ENCODE peak calls at places on chromosomes 7 and 10, in five cellular contexts. K is stomach, M is neural progenitor cell, D is left ventricle myocardium inferior, Z is A549. P is an unnamed sample.
A peak's percentile ranks its signal among the peaks of the same experiment; 100 is the strongest.

GRCh38 chr7:10122573-10123100 is 851.0 kb upstream of the PHF14 start:
- DNase-seq in Z (no peak), M (peak; percentile 75), K (no peak), D (peak; percentile 17), P (peak; percentile 54)

GRCh38 chr10:47337243-47337642 is 10.9 kb upstream of the RBP3 start:
- DNase-seq in D (no peak), K (peak; percentile 2), Z (no peak), M (no peak), P (no peak)

GRCh38 chr7:99039384-99039891 is 104.5 kb downstream of the SMURF1 start:
- DNase-seq in Z (no peak), D (no peak), M (no peak), K (no peak), P (no peak)

GRCh38 chr10:74705361-74705980 is 120.9 kb upstream of the KAT6B start:
- DNase-seq in D (no peak), K (no peak), M (no peak), Z (no peak), P (no peak)

GRCh38 chr10:68330852-68331454 is 911 bp upstream of the HNRNPH3 start:
- DNase-seq in D (peak; percentile 20), Z (no peak), K (no peak), M (peak; percentile 9), P (peak; percentile 33)

GRCh38 chr10:21895932-21896331 is 107.6 kb downstream of the DNAJC1 start:
- DNase-seq in Z (no peak), K (no peak), D (no peak), M (no peak), P (no peak)

GRCh38 chr10:27719052-27719451 is 26.6 kb downstream of the MKX start:
- DNase-seq in Z (no peak), K (no peak), M (no peak), D (no peak), P (no peak)

GRCh38 chr7:132080967-132081668 is 495.2 kb downstream of the PLXNA4 start:
- DNase-seq in K (no peak), Z (no peak), M (no peak), D (no peak), P (no peak)

GRCh38 chr10:61643316-61643751 is 19.4 kb upstream of the CABCOCO1 start:
- DNase-seq in Z (no peak), D (no peak), K (no peak), M (peak; percentile 7), P (no peak)

GRCh38 chr7:45156516-45157272 is 897 bp upstream of the RAMP3 start:
- DNase-seq in M (no peak), D (no peak), Z (no peak), K (no peak), P (no peak)

GRCh38 chr7:2541291-2542010 is 13.9 kb downstream of the BRAT1 start:
- DNase-seq in M (no peak), Z (no peak), K (no peak), D (no peak), P (no peak)

GRCh38 chr10:74310652-74311257 is 159.7 kb downstream of the ADK start:
- DNase-seq in D (no peak), K (no peak), Z (no peak), M (no peak), P (no peak)

GRCh38 chr7:30898411-30898810 is 13.2 kb upstream of the AQP1 start:
- DNase-seq in K (no peak), D (no peak), M (no peak), Z (no peak), P (no peak)

GRCh38 chr7:4282434-4283223 is 399.5 kb upstream of the FOXK1 start:
- DNase-seq in M (no peak), Z (peak; percentile 69), D (no peak), K (no peak), P (no peak)

GRCh38 chr10:48399056-48399541 is 92.6 kb downstream of the MAPK8 start:
- DNase-seq in M (peak; percentile 16), Z (no peak), K (no peak), D (no peak), P (no peak)

GRCh38 chr7:126185959-126186580 is 1066.7 kb downstream of the GRM8 start:
- DNase-seq in Z (no peak), M (peak; percentile 23), K (no peak), D (no peak), P (no peak)

GRCh38 chr7:3294432-3295100 is 6.5 kb upstream of the SDK1 start:
- DNase-seq in Z (no peak), K (peak; percentile 79), M (peak; percentile 51), D (no peak), P (no peak)

GRCh38 chr7:80611779-80612178 is 26.7 kb upstream of the CD36 start:
- DNase-seq in D (peak; percentile 67), M (no peak), Z (no peak), K (peak; percentile 83), P (peak; percentile 83)

GRCh38 chr7:20514364-20514763 is 101.1 kb upstream of the ABCB5 start:
- DNase-seq in M (no peak), D (peak; percentile 15), Z (no peak), K (peak; percentile 42), P (peak; percentile 43)

GRCh38 chr7:23928391-23928790 is 218.4 kb downstream of the STK31 start:
- DNase-seq in Z (no peak), K (no peak), D (no peak), M (no peak), P (no peak)

GRCh38 chr7:139574618-139575337 is 51.3 kb downstream of the CLEC2L start:
- DNase-seq in K (peak; percentile 15), Z (no peak), D (peak; percentile 38), M (no peak), P (no peak)

GRCh38 chr7:92064414-92065029 is 69.8 kb downstream of the CYP51A1 start:
- DNase-seq in Z (no peak), D (no peak), M (no peak), K (no peak), P (no peak)

DNA sequence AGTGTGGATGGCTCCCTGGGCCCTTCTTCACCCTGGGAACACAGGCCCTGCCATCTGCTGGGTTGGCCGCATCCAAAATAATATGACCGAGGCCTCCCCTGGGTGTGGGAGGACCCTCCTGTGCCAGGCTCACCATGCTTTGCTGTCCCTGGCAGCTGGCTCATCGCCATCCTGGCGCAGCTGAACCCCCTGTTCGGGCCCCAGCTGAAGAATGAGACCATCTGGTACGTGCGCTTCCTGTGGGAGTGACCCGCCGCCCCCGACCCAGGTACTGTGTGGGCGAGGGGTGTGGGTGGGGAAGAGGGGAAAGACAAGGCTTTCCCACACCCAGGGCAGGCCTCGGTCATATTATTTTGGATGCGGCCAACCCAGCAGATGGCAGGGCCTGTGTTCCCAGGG is 4.8 kb downstream of the ATP6V0E2 start:
- DNase-seq in Z (no peak), K (no peak), D (no peak), M (no peak), P (no peak)
- H3K4me3 ChIP-seq in Z (no peak overlapping the region), K (no peak overlapping the region), D (no peak overlapping the region), M (no peak overlapping the region), P (no peak overlapping the region)

GRCh38 chr10:123009105-123009805 is 449 bp downstream of the ACADSB start:
- DNase-seq in M (peak; percentile 51), D (peak; percentile 21), Z (peak; percentile 27), K (peak; percentile 28), P (peak; percentile 28)

GRCh38 chr10:123013456-123014419 is 4.9 kb downstream of the ACADSB start:
- DNase-seq in K (no peak), D (no peak), Z (no peak), M (no peak), P (no peak)

GRCh38 chr10:123011987-123012386 is 3.2 kb downstream of the ACADSB start:
- DNase-seq in K (no peak), D (no peak), M (no peak), Z (no peak), P (no peak)

GRCh38 chr10:123007558-123008378 is 827 bp downstream of the IKZF5 start:
- DNase-seq in M (peak; percentile 62), Z (peak; percentile 72), D (no peak), K (peak; percentile 34), P (no peak)

DNA sequence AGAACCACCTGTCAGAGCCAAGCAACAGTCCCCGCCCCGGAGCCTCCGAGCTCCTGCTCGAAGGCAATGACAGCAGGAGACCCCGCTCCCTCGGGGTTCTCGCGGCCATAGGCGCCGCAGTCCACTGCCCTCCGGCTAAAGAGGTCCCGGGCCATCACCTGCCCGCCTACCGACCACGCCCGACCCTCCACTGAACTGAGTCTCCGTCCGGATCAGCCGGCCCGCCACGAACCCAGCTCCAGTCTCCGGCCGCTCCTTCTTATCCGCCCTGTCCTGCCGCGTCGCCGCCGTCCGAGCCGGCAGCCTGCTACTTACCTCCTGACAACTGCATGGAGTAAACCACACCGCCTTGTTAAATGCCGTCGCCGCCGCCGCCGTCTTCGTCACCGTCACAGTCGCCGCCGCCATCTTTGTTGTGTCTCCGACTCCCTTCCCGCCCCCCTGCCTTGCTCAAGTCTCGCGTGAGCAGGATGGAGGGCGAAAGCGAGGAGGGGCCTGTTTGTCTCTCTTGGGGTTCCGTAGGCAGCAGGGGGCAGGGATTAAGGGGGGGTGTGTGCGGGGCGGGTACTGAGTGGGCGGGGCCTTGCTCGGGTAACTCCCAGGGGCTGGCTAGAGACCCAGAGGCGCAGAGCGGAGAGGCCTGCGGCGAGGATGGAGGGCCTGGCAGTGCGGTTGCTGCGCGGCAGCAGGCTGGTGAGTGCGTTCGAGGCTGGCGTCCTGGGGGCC is at the start of the genes ACADSB and IKZF5:
- DNase-seq in D (peak; percentile 95), Z (peak; percentile 97), K (peak; percentile 96), M (peak; percentile 99), P (peak; percentile 97)
- H3K27ac ChIP-seq in D (peak within 1 kb of the TSS; percentile 94), Z (peak within 1 kb of the TSS; percentile 93), K (peak within 1 kb of the TSS; percentile 94), M (peak within 1 kb of the TSS; percentile 85), P (peak within 1 kb of the TSS; percentile 88)

DNA sequence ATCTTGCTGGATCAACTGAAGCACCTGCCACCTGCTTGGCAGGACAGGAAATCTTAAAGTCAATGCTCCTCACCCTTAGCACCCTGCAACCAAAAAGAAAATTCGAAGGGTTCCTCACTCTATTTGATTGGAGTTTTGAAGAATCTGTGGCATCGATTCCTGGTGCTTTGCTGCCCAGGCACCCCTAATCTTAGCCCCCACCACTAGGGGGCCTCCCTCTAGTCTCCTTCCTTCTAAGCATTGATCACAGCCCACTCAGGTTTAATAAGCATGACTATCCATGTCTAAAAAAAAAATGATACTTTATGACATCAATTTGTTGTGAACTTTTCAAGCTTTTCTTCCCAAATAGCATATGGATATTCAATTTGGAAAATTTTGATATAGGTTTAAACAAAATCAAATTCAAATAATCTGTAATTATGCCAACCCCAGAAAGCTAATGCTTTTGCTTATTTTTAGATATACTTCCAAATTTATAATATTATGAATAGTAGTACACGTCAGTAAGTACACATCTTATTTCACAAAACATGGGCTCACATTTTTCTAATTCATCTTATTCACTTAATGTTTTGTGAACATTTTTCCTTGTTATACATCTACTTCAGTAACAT is 45.3 kb downstream of the NRG3 start:
- DNase-seq in D (no peak), Z (peak; percentile 9), M (peak; percentile 48), K (no peak), P (no peak)
- TF ChIP-seq CTCF in D (peak; percentile 12), Z (no peak), M (peak; percentile 80), K (no peak), P (no peak)

DNA sequence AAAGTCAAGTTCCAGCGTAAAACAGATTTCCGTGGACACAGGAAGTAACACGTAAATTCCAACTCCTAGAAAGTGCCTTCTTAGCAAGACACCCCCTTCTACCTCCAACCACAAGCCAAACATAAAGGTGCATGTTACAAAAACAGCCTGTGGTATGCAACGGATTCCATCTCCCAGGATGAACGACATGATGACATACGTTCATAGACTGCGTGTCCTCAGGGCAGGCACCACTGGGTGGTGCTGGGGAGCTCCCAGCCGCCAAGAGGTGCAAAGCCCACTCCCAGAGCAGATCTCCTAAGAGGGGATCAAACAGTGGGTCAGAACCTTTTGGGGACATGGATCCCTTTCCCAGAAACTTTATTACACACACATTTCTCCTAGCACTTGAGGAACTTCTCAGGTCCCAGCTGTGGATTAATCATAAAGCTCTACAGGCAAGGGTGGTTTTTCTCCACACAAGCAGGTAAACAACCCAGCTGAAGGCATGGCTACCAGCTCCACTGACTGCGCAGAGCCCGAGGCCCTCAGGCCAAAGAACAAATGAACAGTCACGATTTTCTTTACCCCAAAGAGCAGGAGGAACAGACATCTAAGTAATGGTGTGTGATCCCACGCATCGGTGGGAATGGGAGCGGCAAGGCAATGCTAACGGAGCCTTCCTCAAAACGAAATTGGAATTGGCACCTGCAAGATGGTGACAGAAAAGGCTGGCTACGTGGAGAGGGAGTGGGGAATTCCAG is 13.8 kb downstream of the PSAP start:
- DNase-seq in K (no peak), D (no peak), M (peak; percentile 65), Z (peak; percentile 35), P (no peak)
- H3K4me3 ChIP-seq in K (no peak overlapping the region), D (peak overlapping the region; percentile 26), M (no peak overlapping the region), Z (no peak overlapping the region), P (no peak overlapping the region)